ENCODE peak calls at places on chromosomes 4 and X, in five cellular contexts. One of them, this sample, is unnamed. For H3K9me3, the result is how much of the 10 kb centered on the place peaks cover.

GRCh38 chr4:186765138-186765537 is 41.5 kb upstream of the FAT1 start:
- DNase-seq in tibial nerve: peak
- DNase-seq in Panc1: no peak
- DNase-seq in naive thymus-derived CD4-positive, alpha-beta T cell: no peak
- DNase-seq in CD8-positive, alpha-beta T cell: no peak
- DNase-seq in this sample: no peak

GRCh38 chr4:180296036-180296599 is 1947.1 kb upstream of the TENM3 start:
- DNase-seq in naive thymus-derived CD4-positive, alpha-beta T cell: no peak
- DNase-seq in Panc1: no peak
- DNase-seq in CD8-positive, alpha-beta T cell: no peak
- DNase-seq in tibial nerve: no peak
- DNase-seq in this sample: no peak

GRCh38 chr4:107166181-107166580 is 130.1 kb upstream of the DKK2 start:
- DNase-seq in CD8-positive, alpha-beta T cell: no peak
- DNase-seq in Panc1: no peak
- DNase-seq in tibial nerve: no peak
- DNase-seq in naive thymus-derived CD4-positive, alpha-beta T cell: no peak
- DNase-seq in this sample: no peak

GRCh38 chr4:98749206-98749605 is 90.8 kb upstream of the TSPAN5 start:
- DNase-seq in Panc1: no peak
- DNase-seq in naive thymus-derived CD4-positive, alpha-beta T cell: no peak
- DNase-seq in tibial nerve: no peak
- DNase-seq in CD8-positive, alpha-beta T cell: no peak
- DNase-seq in this sample: no peak

GRCh38 chr4:159191989-159192388 is 89.1 kb downstream of the RAPGEF2 start:
- DNase-seq in CD8-positive, alpha-beta T cell: no peak
- DNase-seq in tibial nerve: no peak
- DNase-seq in naive thymus-derived CD4-positive, alpha-beta T cell: no peak
- DNase-seq in Panc1: no peak
- DNase-seq in this sample: no peak

GRCh38 chr4:122689972-122690371 is 42.5 kb upstream of the BBS12 start:
- DNase-seq in tibial nerve: no peak
- DNase-seq in naive thymus-derived CD4-positive, alpha-beta T cell: no peak
- DNase-seq in CD8-positive, alpha-beta T cell: no peak
- DNase-seq in Panc1: no peak
- DNase-seq in this sample: no peak

GRCh38 chr4:10013722-10014121 is 7.6 kb downstream of the SLC2A9 start:
- DNase-seq in CD8-positive, alpha-beta T cell: no peak
- DNase-seq in tibial nerve: no peak
- DNase-seq in naive thymus-derived CD4-positive, alpha-beta T cell: no peak
- DNase-seq in Panc1: no peak
- DNase-seq in this sample: no peak

GRCh38 chr4:168487821-168488162 is 7.5 kb upstream of the DDX60L start:
- DNase-seq in naive thymus-derived CD4-positive, alpha-beta T cell: no peak
- DNase-seq in tibial nerve: no peak
- DNase-seq in Panc1: no peak
- DNase-seq in CD8-positive, alpha-beta T cell: no peak
- DNase-seq in this sample: no peak

GRCh38 chr4:81684357-81684756 is 212.7 kb upstream of the RASGEF1B start:
- DNase-seq in CD8-positive, alpha-beta T cell: no peak
- DNase-seq in naive thymus-derived CD4-positive, alpha-beta T cell: no peak
- DNase-seq in Panc1: no peak
- DNase-seq in tibial nerve: no peak
- DNase-seq in this sample: no peak

GRCh38 chr4:177519481-177520270 is 77.4 kb upstream of the AGA start:
- DNase-seq in tibial nerve: no peak
- DNase-seq in naive thymus-derived CD4-positive, alpha-beta T cell: no peak
- DNase-seq in Panc1: no peak
- DNase-seq in CD8-positive, alpha-beta T cell: no peak
- DNase-seq in this sample: no peak

GRCh38 chr4:25900310-25900709 is 13.7 kb upstream of the SMIM20 start:
- DNase-seq in tibial nerve: no peak
- DNase-seq in naive thymus-derived CD4-positive, alpha-beta T cell: no peak
- DNase-seq in CD8-positive, alpha-beta T cell: no peak
- DNase-seq in Panc1: no peak
- DNase-seq in this sample: no peak

GRCh38 chr4:19645589-19645988 is 606.1 kb upstream of the SLIT2 start:
- DNase-seq in naive thymus-derived CD4-positive, alpha-beta T cell: no peak
- DNase-seq in Panc1: no peak
- DNase-seq in tibial nerve: no peak
- DNase-seq in CD8-positive, alpha-beta T cell: no peak
- DNase-seq in this sample: no peak

GRCh38 chr4:180664766-180665368 is 1578.3 kb upstream of the TENM3 start:
- DNase-seq in Panc1: peak
- DNase-seq in tibial nerve: peak
- DNase-seq in naive thymus-derived CD4-positive, alpha-beta T cell: no peak
- DNase-seq in CD8-positive, alpha-beta T cell: no peak
- DNase-seq in this sample: no peak

GRCh38 chr4:27048350-27049100 is 187.9 kb downstream of the STIM2 start:
- DNase-seq in Panc1: peak
- DNase-seq in naive thymus-derived CD4-positive, alpha-beta T cell: no peak
- DNase-seq in CD8-positive, alpha-beta T cell: no peak
- DNase-seq in tibial nerve: no peak
- DNase-seq in this sample: no peak

GRCh38 chr4:159077702-159078495 is 25.0 kb upstream of the RAPGEF2 start:
- DNase-seq in naive thymus-derived CD4-positive, alpha-beta T cell: no peak
- DNase-seq in CD8-positive, alpha-beta T cell: no peak
- DNase-seq in Panc1: no peak
- DNase-seq in tibial nerve: no peak
- DNase-seq in this sample: no peak

GRCh38 chr4:87575408-87575807 is 32.9 kb upstream of the DSPP start:
- DNase-seq in Panc1: no peak
- DNase-seq in naive thymus-derived CD4-positive, alpha-beta T cell: no peak
- DNase-seq in CD8-positive, alpha-beta T cell: no peak
- DNase-seq in tibial nerve: no peak
- DNase-seq in this sample: no peak

GRCh38 chr4:159400782-159401712 is 298.2 kb downstream of the RAPGEF2 start:
- DNase-seq in naive thymus-derived CD4-positive, alpha-beta T cell: no peak
- DNase-seq in CD8-positive, alpha-beta T cell: no peak
- DNase-seq in tibial nerve: no peak
- DNase-seq in Panc1: no peak
- DNase-seq in this sample: no peak

GRCh38 chr4:55438314-55438713 is 42.6 kb downstream of the TMEM165 start:
- DNase-seq in naive thymus-derived CD4-positive, alpha-beta T cell: no peak
- DNase-seq in tibial nerve: no peak
- DNase-seq in CD8-positive, alpha-beta T cell: no peak
- DNase-seq in Panc1: no peak
- DNase-seq in this sample: no peak

GRCh38 chrX:47093248-47093647 is 15.0 kb downstream of the RGN start:
- DNase-seq in tibial nerve: no peak
- DNase-seq in Panc1: peak
- DNase-seq in naive thymus-derived CD4-positive, alpha-beta T cell: no peak
- DNase-seq in CD8-positive, alpha-beta T cell: no peak
- DNase-seq in this sample: no peak

GRCh38 chr4:158538176-158538575 is 16.5 kb downstream of the RXFP1 start:
- DNase-seq in naive thymus-derived CD4-positive, alpha-beta T cell: no peak
- DNase-seq in tibial nerve: no peak
- DNase-seq in CD8-positive, alpha-beta T cell: no peak
- DNase-seq in Panc1: no peak
- DNase-seq in this sample: no peak

GRCh38 chr4:153522800-153523089 is 56.6 kb downstream of the TMEM131L start:
- DNase-seq in Panc1: no peak
- DNase-seq in tibial nerve: no peak
- DNase-seq in naive thymus-derived CD4-positive, alpha-beta T cell: no peak
- DNase-seq in CD8-positive, alpha-beta T cell: no peak
- DNase-seq in this sample: no peak

GRCh38 chr4:80361329-80361900 is 25.9 kb downstream of the CFAP299 start:
- DNase-seq in Panc1: no peak
- DNase-seq in naive thymus-derived CD4-positive, alpha-beta T cell: no peak
- DNase-seq in tibial nerve: no peak
- DNase-seq in CD8-positive, alpha-beta T cell: no peak
- DNase-seq in this sample: no peak

GRCh38 chr4:1495416-1496115 is 89.3 kb upstream of the NKX1-1 start:
- DNase-seq in CD8-positive, alpha-beta T cell: no peak
- DNase-seq in Panc1: no peak
- DNase-seq in naive thymus-derived CD4-positive, alpha-beta T cell: no peak
- DNase-seq in tibial nerve: no peak
- DNase-seq in this sample: no peak

GRCh38 chr4:118826723-118827444 is 9.0 kb downstream of the SEC24D start:
- DNase-seq in Panc1: no peak
- DNase-seq in tibial nerve: no peak
- DNase-seq in naive thymus-derived CD4-positive, alpha-beta T cell: no peak
- DNase-seq in CD8-positive, alpha-beta T cell: no peak
- DNase-seq in this sample: no peak

GRCh38 chrX:11205796-11206195 is 87.4 kb upstream of the AMELX start:
- DNase-seq in Panc1: no peak
- DNase-seq in naive thymus-derived CD4-positive, alpha-beta T cell: no peak
- DNase-seq in CD8-positive, alpha-beta T cell: no peak
- DNase-seq in tibial nerve: no peak
- DNase-seq in this sample: no peak

GRCh38 chr4:108887034-108887433 is 124.2 kb upstream of the ETNPPL start:
- DNase-seq in tibial nerve: no peak
- DNase-seq in CD8-positive, alpha-beta T cell: no peak
- DNase-seq in naive thymus-derived CD4-positive, alpha-beta T cell: no peak
- DNase-seq in Panc1: no peak
- DNase-seq in this sample: no peak

GRCh38 chr4:118972167-118972566 is 83.5 kb downstream of the SYNPO2 start:
- DNase-seq in CD8-positive, alpha-beta T cell: no peak
- DNase-seq in naive thymus-derived CD4-positive, alpha-beta T cell: no peak
- DNase-seq in Panc1: no peak
- DNase-seq in tibial nerve: no peak
- DNase-seq in this sample: no peak

GRCh38 chr4:173556398-173557131 is 26.5 kb upstream of the HAND2 start:
- DNase-seq in tibial nerve: no peak
- DNase-seq in Panc1: no peak
- DNase-seq in CD8-positive, alpha-beta T cell: no peak
- DNase-seq in naive thymus-derived CD4-positive, alpha-beta T cell: no peak
- DNase-seq in this sample: no peak

GRCh38 chr4:15805583-15806517 is 27.7 kb downstream of the CD38 start:
- DNase-seq in naive thymus-derived CD4-positive, alpha-beta T cell: no peak
- DNase-seq in Panc1: peak
- DNase-seq in CD8-positive, alpha-beta T cell: no peak
- DNase-seq in tibial nerve: peak
- DNase-seq in this sample: no peak

GRCh38 chr4:73762409-73762808 is 22.0 kb downstream of the CXCL8 start:
- DNase-seq in naive thymus-derived CD4-positive, alpha-beta T cell: no peak
- DNase-seq in tibial nerve: no peak
- DNase-seq in CD8-positive, alpha-beta T cell: no peak
- DNase-seq in Panc1: no peak
- DNase-seq in this sample: no peak

GRCh38 chrX:151703487-151703886 is 8.2 kb downstream of the PRRG3 start:
- DNase-seq in CD8-positive, alpha-beta T cell: no peak
- DNase-seq in tibial nerve: no peak
- DNase-seq in naive thymus-derived CD4-positive, alpha-beta T cell: no peak
- DNase-seq in Panc1: no peak
- DNase-seq in this sample: no peak

DNA sequence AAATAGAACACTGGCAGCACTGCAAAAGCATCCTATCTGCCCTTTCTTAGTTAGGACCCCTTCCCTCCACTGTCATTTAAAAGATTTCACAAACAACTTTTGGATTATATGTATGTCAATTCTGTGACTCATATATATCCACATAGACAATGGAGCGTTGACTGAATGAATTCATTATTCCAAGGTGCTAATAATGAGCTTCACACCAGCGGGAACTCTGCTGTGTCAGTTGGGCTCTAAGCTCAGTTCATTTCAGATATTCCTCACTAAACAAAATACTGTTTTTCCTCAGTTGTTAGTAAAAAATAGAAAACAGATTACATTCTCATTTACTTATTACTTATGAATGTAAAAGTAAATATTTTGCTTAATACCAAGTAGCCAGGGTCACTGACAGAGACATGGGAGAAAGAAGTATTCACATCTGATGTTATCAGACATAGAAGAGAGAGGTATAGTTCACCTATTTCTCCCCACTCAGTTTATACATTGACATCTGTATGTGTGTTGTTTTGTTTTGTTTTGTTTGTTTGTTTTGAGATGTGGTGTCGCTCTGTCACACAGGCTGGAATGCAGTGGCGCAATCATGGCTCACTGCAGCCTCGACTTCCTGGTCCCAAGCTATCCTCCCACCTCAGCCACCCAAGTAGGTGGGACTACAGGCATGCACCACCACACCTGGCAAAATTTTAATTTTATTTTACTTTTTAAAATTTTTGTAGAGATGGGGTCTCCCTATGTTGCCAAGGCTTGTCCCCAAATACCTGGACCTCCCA is 10.9 kb downstream of the NFKB1 start:
- DNase-seq in CD8-positive, alpha-beta T cell: no peak
- DNase-seq in naive thymus-derived CD4-positive, alpha-beta T cell: no peak
- DNase-seq in Panc1: no peak
- DNase-seq in tibial nerve: no peak
- DNase-seq in this sample: no peak
- H3K9me3 ChIP-seq in CD8-positive, alpha-beta T cell: under half
- H3K9me3 ChIP-seq in naive thymus-derived CD4-positive, alpha-beta T cell: under half
- H3K9me3 ChIP-seq in Panc1: under half
- H3K9me3 ChIP-seq in tibial nerve: under half
- H3K9me3 ChIP-seq in this sample: under half

GRCh38 chrX:19640063-19640462 is 124.8 kb upstream of the MAP3K15 start:
- DNase-seq in CD8-positive, alpha-beta T cell: no peak
- DNase-seq in naive thymus-derived CD4-positive, alpha-beta T cell: no peak
- DNase-seq in tibial nerve: no peak
- DNase-seq in Panc1: no peak
- DNase-seq in this sample: no peak
- H3K4me3 ChIP-seq in CD8-positive, alpha-beta T cell: no peak
- H3K4me3 ChIP-seq in naive thymus-derived CD4-positive, alpha-beta T cell: no peak
- H3K4me3 ChIP-seq in tibial nerve: no peak
- H3K4me3 ChIP-seq in Panc1: no peak
- H3K4me3 ChIP-seq in this sample: no peak

GRCh38 chrX:1423215-1423614 is 29.5 kb downstream of the ASMTL start:
- DNase-seq in Panc1: no peak
- DNase-seq in tibial nerve: no peak
- DNase-seq in CD8-positive, alpha-beta T cell: no peak
- DNase-seq in naive thymus-derived CD4-positive, alpha-beta T cell: no peak
- DNase-seq in this sample: no peak
- H3K9me3 ChIP-seq in Panc1: under half
- H3K9me3 ChIP-seq in tibial nerve: under half
- H3K9me3 ChIP-seq in CD8-positive, alpha-beta T cell: under half
- H3K9me3 ChIP-seq in naive thymus-derived CD4-positive, alpha-beta T cell: under half
- H3K9me3 ChIP-seq in this sample: under half

GRCh38 chrX:74422029-74422352 is 698 bp downstream of the SLC16A2 start:
- DNase-seq in Panc1: no peak
- DNase-seq in tibial nerve: no peak
- DNase-seq in naive thymus-derived CD4-positive, alpha-beta T cell: no peak
- DNase-seq in CD8-positive, alpha-beta T cell: no peak
- DNase-seq in this sample: no peak
- H3K4me3 ChIP-seq in Panc1: peak
- H3K4me3 ChIP-seq in tibial nerve: peak
- H3K4me3 ChIP-seq in naive thymus-derived CD4-positive, alpha-beta T cell: peak
- H3K4me3 ChIP-seq in CD8-positive, alpha-beta T cell: no peak
- H3K4me3 ChIP-seq in this sample: peak